ENCODE peak calls at places on chromosomes 1 and 21, in eight cellular contexts. C is stomach, G is heart right ventricle, Q is cardiac muscle cell, X is psoas muscle, L is SK-N-SH, W is GM06990, U is Caco-2. R is an unnamed sample.

GRCh38 chr1:234724517-234725176 is 114.7 kb upstream of the IRF2BP2 start:
- DNase-seq in C (peak; percentile 82), G (peak; percentile 88), Q (peak; percentile 53), X (peak; percentile 84), L (peak; percentile 75), W (peak; percentile 24), U (peak; percentile 53), R (no peak)

GRCh38 chr21:46190491-46191131 is 6.4 kb upstream of the SPATC1L start:
- DNase-seq in C (no peak), G (no peak), Q (no peak), X (no peak), L (no peak), W (no peak), U (no peak), R (no peak)

GRCh38 chr1:41795205-41795762 is 123.4 kb downstream of the HIVEP3 start:
- DNase-seq in C (no peak), G (no peak), Q (peak; percentile 17), X (no peak), L (no peak), W (no peak), U (no peak), R (no peak)

GRCh38 chr1:162627662-162628296 is 4.5 kb upstream of the DDR2 start:
- DNase-seq in C (no peak), G (no peak), Q (peak; percentile 36), X (no peak), L (no peak), W (no peak), U (no peak), R (peak; percentile 1)

GRCh38 chr1:226349801-226350503 is 41.0 kb upstream of the LIN9 start:
- DNase-seq in C (peak; percentile 50), G (no peak), Q (no peak), X (no peak), L (peak; percentile 36), W (peak; percentile 80), U (peak; percentile 45), R (no peak)

GRCh38 chr1:209861242-209861641 is 33.5 kb downstream of the UTP25 start:
- DNase-seq in C (no peak), G (no peak), Q (no peak), X (no peak), L (peak; percentile 42), W (no peak), U (no peak), R (no peak)

GRCh38 chr1:101945884-101946283 is 50.8 kb downstream of the OLFM3 start:
- DNase-seq in C (no peak), G (no peak), Q (no peak), X (no peak), L (no peak), W (no peak), U (no peak), R (no peak)

GRCh38 chr1:212236664-212237220 is 48.5 kb upstream of the PPP2R5A start:
- DNase-seq in C (no peak), G (no peak), Q (no peak), X (no peak), L (no peak), W (no peak), U (no peak), R (no peak)

GRCh38 chr1:177927021-177927596 is 42.7 kb downstream of the SEC16B start:
- DNase-seq in C (no peak), G (no peak), Q (no peak), X (no peak), L (no peak), W (no peak), U (no peak), R (no peak)

GRCh38 chr1:243407284-243408018 is 151.6 kb downstream of the SDCCAG8 start:
- DNase-seq in C (no peak), G (no peak), Q (no peak), X (no peak), L (no peak), W (no peak), U (no peak), R (no peak)

GRCh38 chr1:37479255-37480124 is 5.1 kb downstream of the ZC3H12A start:
- DNase-seq in C (peak; percentile 96), G (peak; percentile 64), Q (no peak), X (peak; percentile 94), L (peak; percentile 32), W (peak; percentile 86), U (peak; percentile 85), R (peak; percentile 88)

GRCh38 chr1:160401972-160402795 is 1.8 kb downstream of the VANGL2 start:
- DNase-seq in C (no peak), G (no peak), Q (no peak), X (no peak), L (no peak), W (no peak), U (no peak), R (no peak)

GRCh38 chr1:160400284-160400645 is at the start of gene VANGL2:
- DNase-seq in C (peak; percentile 78), G (peak; percentile 84), Q (peak; percentile 89), X (peak; percentile 86), L (peak; percentile 95), W (no peak), U (peak; percentile 65), R (peak; percentile 42)

GRCh38 chr1:160399544-160400283 is 650 bp upstream of the VANGL2 start:
- DNase-seq in C (no peak), G (no peak), Q (no peak), X (no peak), L (no peak), W (no peak), U (no peak), R (no peak)

GRCh38 chr1:160401487-160401805 is 1.1 kb downstream of the VANGL2 start:
- DNase-seq in C (no peak), G (no peak), Q (no peak), X (no peak), L (no peak), W (no peak), U (no peak), R (no peak)

GRCh38 chr1:160400646-160401486 is 502 bp downstream of the VANGL2 start:
- DNase-seq in C (no peak), G (no peak), Q (peak; percentile 60), X (no peak), L (peak; percentile 86), W (no peak), U (no peak), R (no peak)
- H3K27me3 ChIP-seq in C (peaks cover 19% of the 10 kb centered on the region), G (no peaks in the 10 kb centered on the region), Q (no peaks in the 10 kb centered on the region), X (peaks cover 7% of the 10 kb centered on the region), L (no peaks in the 10 kb centered on the region), W (no peaks in the 10 kb centered on the region), U (no peaks in the 10 kb centered on the region), R (no peaks in the 10 kb centered on the region)

DNA sequence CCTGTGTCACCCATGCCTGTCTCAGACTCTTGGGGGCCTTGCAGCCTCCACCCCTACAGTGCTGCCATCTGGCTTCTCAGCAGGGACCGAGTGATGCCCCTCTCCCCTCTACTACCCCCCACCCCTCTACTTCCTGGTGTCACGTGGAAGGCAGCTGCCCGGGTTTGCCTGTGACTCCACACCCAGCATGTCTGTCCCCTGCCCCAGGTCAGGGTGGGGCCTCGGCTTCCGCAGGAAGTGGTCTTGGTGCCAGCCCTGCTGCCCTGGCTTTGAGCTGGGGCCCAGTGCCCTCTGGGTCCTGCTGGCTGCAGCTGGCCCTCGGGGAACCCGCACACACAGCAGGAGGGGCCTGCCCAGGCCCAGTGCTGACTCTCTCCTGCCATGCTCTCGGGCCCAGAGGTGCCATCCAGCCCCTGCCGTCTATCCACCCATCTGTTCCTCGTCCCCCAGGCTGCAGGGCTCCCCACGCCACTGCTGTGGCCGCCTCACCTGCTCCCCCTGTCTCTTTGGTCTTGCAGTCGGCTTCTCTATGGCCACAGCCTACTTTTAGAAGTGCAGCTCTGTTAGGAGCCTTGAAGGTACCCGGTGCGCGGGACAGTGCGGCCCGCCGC is 24.0 kb downstream of the PLCH2 start:
- DNase-seq in C (no peak), G (no peak), Q (no peak), X (no peak), L (peak; percentile 65), W (no peak), U (no peak), R (no peak)
- H3K27me3 ChIP-seq in C (peaks cover 74% of the 10 kb centered on the region), G (peaks cover 69% of the 10 kb centered on the region), Q (peaks cover 5% of the 10 kb centered on the region), X (peaks cover 9% of the 10 kb centered on the region), L (no peaks in the 10 kb centered on the region), W (no peaks in the 10 kb centered on the region), U (no peaks in the 10 kb centered on the region), R (no peaks in the 10 kb centered on the region)

GRCh38 chr1:55039342-55040082 is at the start of gene PCSK9:
- DNase-seq in C (no peak), G (no peak), Q (peak; percentile 71), X (no peak), L (peak; percentile 73), W (no peak), U (peak; percentile 85), R (no peak)

GRCh38 chr1:55040083-55040952 is 970 bp downstream of the PCSK9 start:
- DNase-seq in C (no peak), G (no peak), Q (no peak), X (no peak), L (peak; percentile 47), W (no peak), U (no peak), R (no peak)

GRCh38 chr1:55038974-55039341 is 390 bp upstream of the PCSK9 start:
- DNase-seq in C (no peak), G (no peak), Q (no peak), X (no peak), L (no peak), W (no peak), U (no peak), R (no peak)

GRCh38 chr1:55037733-55038551 is 1.4 kb upstream of the PCSK9 start:
- DNase-seq in C (no peak), G (no peak), Q (no peak), X (no peak), L (no peak), W (no peak), U (no peak), R (no peak)

GRCh38 chr1:55038552-55038838 is 853 bp upstream of the PCSK9 start:
- DNase-seq in C (no peak), G (no peak), Q (no peak), X (no peak), L (no peak), W (no peak), U (no peak), R (no peak)
- H3K27me3 ChIP-seq in C (peaks cover 76% of the 10 kb centered on the region), G (peaks cover 76% of the 10 kb centered on the region), Q (peaks cover 56% of the 10 kb centered on the region), X (peaks cover 8% of the 10 kb centered on the region), L (peaks cover 68% of the 10 kb centered on the region), W (peaks cover 3% of the 10 kb centered on the region), U (no peaks in the 10 kb centered on the region), R (no peaks in the 10 kb centered on the region)

GRCh38 chr1:94798472-94798871 is 21.7 kb upstream of the SLC44A3 start:
- DNase-seq in C (no peak), G (no peak), Q (no peak), X (no peak), L (no peak), W (no peak), U (no peak), R (no peak)
- H3K27me3 ChIP-seq in C (no peaks in the 10 kb centered on the region), G (no peaks in the 10 kb centered on the region), Q (no peaks in the 10 kb centered on the region), X (no peaks in the 10 kb centered on the region), L (no peaks in the 10 kb centered on the region), W (no peaks in the 10 kb centered on the region), U (no peaks in the 10 kb centered on the region), R (no peaks in the 10 kb centered on the region)

GRCh38 chr1:3063379-3064295 is 5.4 kb upstream of the PRDM16 start:
- DNase-seq in C (peak; percentile 31), G (no peak), Q (no peak), X (no peak), L (no peak), W (no peak), U (peak; percentile 19), R (no peak)
- H3K27me3 ChIP-seq in C (peaks cover 92% of the 10 kb centered on the region), G (peaks cover 70% of the 10 kb centered on the region), Q (peaks cover 92% of the 10 kb centered on the region), X (peaks cover 24% of the 10 kb centered on the region), L (peaks cover 45% of the 10 kb centered on the region), W (no peaks in the 10 kb centered on the region), U (no peaks in the 10 kb centered on the region), R (no peaks in the 10 kb centered on the region)

GRCh38 chr1:110239491-110240430 is 29.6 kb downstream of the KCNC4 start:
- DNase-seq in C (no peak), G (no peak), Q (no peak), X (no peak), L (no peak), W (no peak), U (no peak), R (no peak)
- H3K27me3 ChIP-seq in C (no peaks in the 10 kb centered on the region), G (no peaks in the 10 kb centered on the region), Q (no peaks in the 10 kb centered on the region), X (no peaks in the 10 kb centered on the region), L (no peaks in the 10 kb centered on the region), W (no peaks in the 10 kb centered on the region), U (no peaks in the 10 kb centered on the region), R (no peaks in the 10 kb centered on the region)

R was measured in naive thymus-derived CD4-positive, alpha-beta T cell.